ENCODE peak calls at places on chromosomes 13 and 19, in five cellular contexts. One of them, this sample, is unnamed.

GRCh38 chr13:24127116-24127631 is 33.3 kb upstream of the SPATA13 start:
- DNase-seq in BE2C: no peak
- DNase-seq in CD8-positive, alpha-beta memory T cell: no peak
- DNase-seq in CD8-positive, alpha-beta T cell: no peak
- DNase-seq in endodermal cell: no peak
- DNase-seq in this sample: peak

GRCh38 chr13:82717249-82717648 is 1165.0 kb downstream of the SLITRK1 start:
- DNase-seq in CD8-positive, alpha-beta T cell: no peak
- DNase-seq in endodermal cell: no peak
- DNase-seq in CD8-positive, alpha-beta memory T cell: no peak
- DNase-seq in BE2C: no peak
- DNase-seq in this sample: peak

GRCh38 chr19:17070421-17070820 is 4.8 kb downstream of the HAUS8 start:
- DNase-seq in endodermal cell: no peak
- DNase-seq in CD8-positive, alpha-beta T cell: no peak
- DNase-seq in CD8-positive, alpha-beta memory T cell: no peak
- DNase-seq in BE2C: no peak
- DNase-seq in this sample: no peak

GRCh38 chr19:1089891-1090290 is 5.3 kb downstream of the POLR2E start:
- DNase-seq in endodermal cell: no peak
- DNase-seq in CD8-positive, alpha-beta T cell: peak
- DNase-seq in BE2C: no peak
- DNase-seq in CD8-positive, alpha-beta memory T cell: peak
- DNase-seq in this sample: no peak

GRCh38 chr19:36079389-36079788 is 24.7 kb downstream of the WDR62 start:
- DNase-seq in BE2C: no peak
- DNase-seq in CD8-positive, alpha-beta T cell: no peak
- DNase-seq in endodermal cell: no peak
- DNase-seq in CD8-positive, alpha-beta memory T cell: no peak
- DNase-seq in this sample: no peak

GRCh38 chr13:93224545-93224944 is 2.1 kb upstream of the GPC6 start:
- DNase-seq in endodermal cell: peak
- DNase-seq in BE2C: no peak
- DNase-seq in CD8-positive, alpha-beta T cell: no peak
- DNase-seq in CD8-positive, alpha-beta memory T cell: no peak
- DNase-seq in this sample: no peak

GRCh38 chr19:29702958-29703320 is 12.1 kb downstream of the C19orf12 start:
- DNase-seq in BE2C: no peak
- DNase-seq in CD8-positive, alpha-beta T cell: no peak
- DNase-seq in CD8-positive, alpha-beta memory T cell: no peak
- DNase-seq in endodermal cell: no peak
- DNase-seq in this sample: no peak

GRCh38 chr13:27476943-27477681 is 26.7 kb upstream of the MTIF3 start:
- DNase-seq in endodermal cell: no peak
- DNase-seq in CD8-positive, alpha-beta memory T cell: no peak
- DNase-seq in CD8-positive, alpha-beta T cell: no peak
- DNase-seq in BE2C: no peak
- DNase-seq in this sample: peak

GRCh38 chr19:31338069-31338767 is 11.0 kb downstream of the TSHZ3 start:
- DNase-seq in BE2C: peak
- DNase-seq in endodermal cell: peak
- DNase-seq in CD8-positive, alpha-beta memory T cell: no peak
- DNase-seq in CD8-positive, alpha-beta T cell: no peak
- DNase-seq in this sample: peak

GRCh38 chr13:35785563-35786327 is 309.3 kb upstream of the MAB21L1 start:
- DNase-seq in endodermal cell: no peak
- DNase-seq in CD8-positive, alpha-beta memory T cell: no peak
- DNase-seq in BE2C: peak
- DNase-seq in CD8-positive, alpha-beta T cell: no peak
- DNase-seq in this sample: no peak

GRCh38 chr13:114211446-114211845 is 23.3 kb upstream of the CDC16 start:
- DNase-seq in CD8-positive, alpha-beta T cell: no peak
- DNase-seq in CD8-positive, alpha-beta memory T cell: no peak
- DNase-seq in endodermal cell: no peak
- DNase-seq in BE2C: no peak
- DNase-seq in this sample: no peak

GRCh38 chr13:41075034-41075433 is 13.7 kb downstream of the WBP4 start:
- DNase-seq in BE2C: peak
- DNase-seq in endodermal cell: no peak
- DNase-seq in CD8-positive, alpha-beta T cell: peak
- DNase-seq in CD8-positive, alpha-beta memory T cell: peak
- DNase-seq in this sample: peak

GRCh38 chr13:78660130-78660857 is 1.3 kb upstream of the OBI1 start:
- DNase-seq in BE2C: peak
- DNase-seq in CD8-positive, alpha-beta T cell: peak
- DNase-seq in CD8-positive, alpha-beta memory T cell: no peak
- DNase-seq in endodermal cell: peak
- DNase-seq in this sample: no peak

GRCh38 chr19:39704181-39705044 is at the start of gene LGALS14:
- DNase-seq in BE2C: no peak
- DNase-seq in CD8-positive, alpha-beta memory T cell: no peak
- DNase-seq in CD8-positive, alpha-beta T cell: no peak
- DNase-seq in endodermal cell: no peak
- DNase-seq in this sample: no peak

GRCh38 chr13:107277911-107278310 is 710.0 kb upstream of the ARGLU1 start:
- DNase-seq in BE2C: no peak
- DNase-seq in CD8-positive, alpha-beta T cell: no peak
- DNase-seq in CD8-positive, alpha-beta memory T cell: no peak
- DNase-seq in endodermal cell: no peak
- DNase-seq in this sample: no peak

GRCh38 chr13:21637296-21637695 is 33.3 kb upstream of the MICU2 start:
- DNase-seq in endodermal cell: no peak
- DNase-seq in CD8-positive, alpha-beta memory T cell: no peak
- DNase-seq in BE2C: no peak
- DNase-seq in CD8-positive, alpha-beta T cell: peak
- DNase-seq in this sample: peak

GRCh38 chr19:5954293-5954692 is 23.6 kb downstream of the RANBP3 start:
- DNase-seq in endodermal cell: no peak
- DNase-seq in CD8-positive, alpha-beta T cell: no peak
- DNase-seq in CD8-positive, alpha-beta memory T cell: no peak
- DNase-seq in BE2C: no peak
- DNase-seq in this sample: no peak

GRCh38 chr13:112885242-112885781 is 83.7 kb upstream of the MCF2L start:
- DNase-seq in BE2C: no peak
- DNase-seq in CD8-positive, alpha-beta T cell: no peak
- DNase-seq in endodermal cell: no peak
- DNase-seq in CD8-positive, alpha-beta memory T cell: no peak
- DNase-seq in this sample: no peak

GRCh38 chr19:14138576-14139265 is 2.3 kb upstream of the ASF1B start:
- DNase-seq in BE2C: no peak
- DNase-seq in endodermal cell: no peak
- DNase-seq in CD8-positive, alpha-beta memory T cell: no peak
- DNase-seq in CD8-positive, alpha-beta T cell: no peak
- DNase-seq in this sample: no peak

GRCh38 chr19:33779849-33780248 is 16.8 kb upstream of the KCTD15 start:
- DNase-seq in CD8-positive, alpha-beta memory T cell: no peak
- DNase-seq in endodermal cell: no peak
- DNase-seq in CD8-positive, alpha-beta T cell: no peak
- DNase-seq in BE2C: no peak
- DNase-seq in this sample: no peak

GRCh38 chr19:33780251-33780650 is 16.4 kb upstream of the KCTD15 start:
- DNase-seq in CD8-positive, alpha-beta memory T cell: no peak
- DNase-seq in CD8-positive, alpha-beta T cell: no peak
- DNase-seq in BE2C: no peak
- DNase-seq in endodermal cell: no peak
- DNase-seq in this sample: no peak

GRCh38 chr19:33777753-33778088 is 18.9 kb upstream of the KCTD15 start:
- DNase-seq in CD8-positive, alpha-beta memory T cell: no peak
- DNase-seq in CD8-positive, alpha-beta T cell: no peak
- DNase-seq in endodermal cell: no peak
- DNase-seq in BE2C: no peak
- DNase-seq in this sample: no peak

GRCh38 chr19:33777351-33777750 is 19.3 kb upstream of the KCTD15 start:
- DNase-seq in endodermal cell: no peak
- DNase-seq in CD8-positive, alpha-beta memory T cell: no peak
- DNase-seq in CD8-positive, alpha-beta T cell: no peak
- DNase-seq in BE2C: no peak
- DNase-seq in this sample: no peak

DNA sequence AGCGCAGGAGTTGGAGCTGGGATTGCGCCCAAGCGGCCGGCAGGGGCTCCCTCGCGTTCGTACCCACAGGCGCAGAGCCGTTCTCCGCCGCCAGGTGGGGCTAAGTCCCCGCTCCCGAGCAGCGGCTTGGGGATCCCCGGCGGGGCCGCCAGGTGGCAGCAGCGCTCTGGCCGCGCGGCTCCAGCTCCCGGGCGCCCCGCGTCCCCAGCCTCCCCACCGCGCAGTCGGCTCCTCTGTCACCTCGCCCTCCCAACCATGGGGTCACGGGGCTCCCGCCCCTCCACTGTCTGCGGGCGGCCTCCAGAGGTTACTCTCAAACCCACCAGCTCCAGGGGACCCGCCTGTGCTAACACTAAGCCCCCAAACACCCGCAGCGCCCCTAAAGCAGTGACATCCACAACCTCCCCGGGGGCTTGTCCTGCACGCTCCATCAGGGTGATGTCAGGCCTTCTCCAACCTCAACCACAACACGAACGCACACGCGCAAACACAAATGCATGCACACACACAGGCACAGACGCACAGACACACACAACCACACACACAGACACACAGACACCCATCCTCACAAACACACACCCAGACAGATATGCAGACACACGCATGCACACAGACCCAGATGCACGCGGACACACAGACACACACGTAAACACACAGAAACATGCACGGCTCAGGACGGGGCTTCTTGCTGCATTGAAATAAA is 18.4 kb upstream of the KCTD15 start:
- DNase-seq in CD8-positive, alpha-beta T cell: peak
- DNase-seq in endodermal cell: peak
- DNase-seq in BE2C: peak
- DNase-seq in CD8-positive, alpha-beta memory T cell: peak
- DNase-seq in this sample: peak
- H3K4me3 ChIP-seq in CD8-positive, alpha-beta T cell: no peak
- H3K4me3 ChIP-seq in endodermal cell: no peak
- H3K4me3 ChIP-seq in BE2C: peak
- H3K4me3 ChIP-seq in CD8-positive, alpha-beta memory T cell: no peak
- H3K4me3 ChIP-seq in this sample: no peak

GRCh38 chr19:54095136-54095858 is 5.3 kb downstream of the OSCAR start:
- DNase-seq in endodermal cell: no peak
- DNase-seq in CD8-positive, alpha-beta T cell: no peak
- DNase-seq in CD8-positive, alpha-beta memory T cell: no peak
- DNase-seq in BE2C: no peak
- DNase-seq in this sample: no peak
- H3K4me3 ChIP-seq in endodermal cell: peak
- H3K4me3 ChIP-seq in CD8-positive, alpha-beta T cell: peak
- H3K4me3 ChIP-seq in CD8-positive, alpha-beta memory T cell: peak
- H3K4me3 ChIP-seq in BE2C: no peak
- H3K4me3 ChIP-seq in this sample: peak

DNA sequence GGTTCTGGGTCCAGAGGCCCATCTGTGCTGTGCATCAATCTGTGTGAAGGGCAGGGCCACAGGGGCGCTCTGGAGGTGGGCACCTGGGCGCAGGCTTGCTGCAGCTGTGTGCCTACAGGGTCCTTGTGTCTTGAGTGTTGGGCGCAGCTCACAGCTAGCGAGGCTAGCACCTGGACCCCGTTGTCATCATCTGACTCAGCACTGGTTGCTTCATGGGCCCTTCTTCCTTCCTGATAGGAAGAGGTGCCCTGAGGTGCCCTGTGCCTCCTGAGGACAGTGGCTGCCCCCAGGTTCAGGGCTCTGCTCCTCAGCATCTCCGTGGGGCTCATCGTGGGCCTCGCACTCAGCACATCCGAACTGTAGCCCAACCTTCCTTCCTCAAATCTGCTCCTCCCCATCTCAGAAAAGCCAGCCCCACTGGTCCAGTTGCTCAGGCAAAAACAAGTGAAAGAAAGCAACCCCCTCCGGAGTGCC is 54.8 kb downstream of the GATAD2A start:
- DNase-seq in endodermal cell: no peak
- DNase-seq in BE2C: no peak
- DNase-seq in CD8-positive, alpha-beta T cell: peak
- DNase-seq in CD8-positive, alpha-beta memory T cell: no peak
- DNase-seq in this sample: peak
- H3K4me3 ChIP-seq in endodermal cell: no peak
- H3K4me3 ChIP-seq in BE2C: no peak
- H3K4me3 ChIP-seq in CD8-positive, alpha-beta T cell: peak
- H3K4me3 ChIP-seq in CD8-positive, alpha-beta memory T cell: peak
- H3K4me3 ChIP-seq in this sample: no peak

DNA sequence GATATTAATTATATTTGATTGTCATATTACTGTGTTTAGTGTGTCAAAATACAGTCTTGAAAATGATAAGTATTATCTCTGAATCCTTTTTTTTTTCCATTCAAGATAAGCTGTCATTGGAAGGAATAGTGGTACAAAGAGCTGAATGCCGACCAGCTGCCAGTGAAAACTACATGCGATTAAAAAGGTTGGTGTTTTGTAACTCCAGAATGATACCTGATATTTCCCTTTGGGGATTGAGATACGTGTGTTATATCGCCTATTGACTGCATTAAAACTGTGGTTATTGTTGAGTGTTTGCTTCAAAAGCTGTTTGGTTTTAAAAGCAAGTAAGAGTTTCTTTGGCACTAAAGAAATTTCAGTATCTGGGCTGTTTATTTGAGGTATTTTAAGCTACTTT is 6.5 kb upstream of the KCTD4 start:
- DNase-seq in BE2C: no peak
- DNase-seq in CD8-positive, alpha-beta memory T cell: no peak
- DNase-seq in CD8-positive, alpha-beta T cell: no peak
- DNase-seq in endodermal cell: no peak
- DNase-seq in this sample: peak
- H3K4me3 ChIP-seq in BE2C: no peak
- H3K4me3 ChIP-seq in CD8-positive, alpha-beta memory T cell: no peak
- H3K4me3 ChIP-seq in CD8-positive, alpha-beta T cell: no peak
- H3K4me3 ChIP-seq in endodermal cell: no peak
- H3K4me3 ChIP-seq in this sample: peak

DNA sequence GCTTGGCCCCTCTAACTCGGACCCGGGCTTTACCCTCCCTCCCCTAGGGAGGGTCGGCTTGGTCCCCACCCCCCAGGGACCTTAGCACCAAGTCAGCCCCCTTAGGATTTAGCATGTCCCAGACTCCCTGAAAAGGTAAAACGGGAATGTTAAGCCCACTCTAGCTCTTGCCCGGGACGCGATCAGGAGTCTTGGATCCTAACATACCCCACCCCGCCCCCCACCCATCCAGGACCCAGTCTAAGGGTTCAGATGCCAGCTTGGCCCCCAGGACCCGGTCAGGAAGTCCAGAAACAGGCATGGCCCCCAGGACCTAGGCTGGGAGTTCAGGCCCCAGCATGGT is 437 bp downstream of the EPOR start:
- DNase-seq in CD8-positive, alpha-beta T cell: no peak
- DNase-seq in BE2C: no peak
- DNase-seq in endodermal cell: no peak
- DNase-seq in CD8-positive, alpha-beta memory T cell: no peak
- DNase-seq in this sample: no peak
- H3K4me3 ChIP-seq in CD8-positive, alpha-beta T cell: no peak
- H3K4me3 ChIP-seq in BE2C: peak
- H3K4me3 ChIP-seq in endodermal cell: peak
- H3K4me3 ChIP-seq in CD8-positive, alpha-beta memory T cell: no peak
- H3K4me3 ChIP-seq in this sample: no peak

GRCh38 chr19:8332976-8333770 is 9.9 kb downstream of the KANK3 start:
- DNase-seq in CD8-positive, alpha-beta memory T cell: no peak
- DNase-seq in endodermal cell: peak
- DNase-seq in BE2C: no peak
- DNase-seq in CD8-positive, alpha-beta T cell: no peak
- DNase-seq in this sample: no peak
- H3K4me3 ChIP-seq in CD8-positive, alpha-beta memory T cell: no peak
- H3K4me3 ChIP-seq in endodermal cell: peak
- H3K4me3 ChIP-seq in BE2C: no peak
- H3K4me3 ChIP-seq in CD8-positive, alpha-beta T cell: no peak
- H3K4me3 ChIP-seq in this sample: no peak

GRCh38 chr19:38141108-38141507 is 82.9 kb downstream of the DPF1 start:
- DNase-seq in CD8-positive, alpha-beta T cell: no peak
- DNase-seq in endodermal cell: no peak
- DNase-seq in BE2C: no peak
- DNase-seq in CD8-positive, alpha-beta memory T cell: no peak
- DNase-seq in this sample: no peak
- H3K4me3 ChIP-seq in CD8-positive, alpha-beta T cell: no peak
- H3K4me3 ChIP-seq in endodermal cell: no peak
- H3K4me3 ChIP-seq in BE2C: no peak
- H3K4me3 ChIP-seq in CD8-positive, alpha-beta memory T cell: no peak
- H3K4me3 ChIP-seq in this sample: no peak

GRCh38 chr19:56393119-56394012 is at the start of gene ZNF582:
- DNase-seq in CD8-positive, alpha-beta T cell: peak
- DNase-seq in endodermal cell: peak
- DNase-seq in BE2C: peak
- DNase-seq in CD8-positive, alpha-beta memory T cell: peak
- DNase-seq in this sample: peak
- H3K4me3 ChIP-seq in CD8-positive, alpha-beta T cell: peak
- H3K4me3 ChIP-seq in endodermal cell: peak
- H3K4me3 ChIP-seq in BE2C: peak
- H3K4me3 ChIP-seq in CD8-positive, alpha-beta memory T cell: peak
- H3K4me3 ChIP-seq in this sample: peak

This sample was measured in epithelial cell of esophagus.